ENCODE peak calls at places on chromosomes 12 and 14, in five cellular contexts. Q is A549, V is GM12878, L is K562, K is HepG2. Z is an unnamed sample.

GRCh38 chr14:99277534-99277933 is 5.5 kb upstream of the BCL11B start:
- DNase-seq in Q (no peak), V (no peak), K (no peak), L (no peak), Z (no peak)

GRCh38 chr12:64675795-64676194 is 65.5 kb downstream of the RASSF3 start:
- DNase-seq in K (no peak), L (no peak), V (no peak), Q (peak), Z (no peak)

GRCh38 chr12:84922721-84923120 is 10.1 kb upstream of the SLC6A15 start:
- DNase-seq in K (no peak), V (no peak), L (no peak), Q (no peak), Z (no peak)

GRCh38 chr12:132754555-132754954 is 7.1 kb downstream of the ANKLE2 start:
- DNase-seq in Q (no peak), V (no peak), L (peak), K (no peak), Z (no peak)

GRCh38 chr12:728781-729180 is 23.6 kb upstream of the WNK1 start:
- DNase-seq in L (no peak), V (no peak), Q (no peak), K (no peak), Z (no peak)

GRCh38 chr14:64438181-64438839 is 27.0 kb upstream of the AKAP5 start:
- DNase-seq in V (no peak), L (no peak), K (no peak), Q (peak), Z (no peak)

GRCh38 chr12:91663331-91663998 is 480.8 kb upstream of the DCN start:
- DNase-seq in K (no peak), V (no peak), Q (no peak), L (no peak), Z (no peak)

GRCh38 chr14:80930836-80931389 is 10.6 kb downstream of the CEP128 start:
- DNase-seq in L (no peak), Q (no peak), K (no peak), V (peak), Z (no peak)

GRCh38 chr14:47227051-47227600 is 448.3 kb downstream of the MDGA2 start:
- DNase-seq in K (no peak), V (no peak), L (no peak), Q (no peak), Z (no peak)

GRCh38 chr12:102740157-102741032 is 176.6 kb downstream of the PAH start:
- DNase-seq in Q (peak), V (no peak), L (no peak), K (peak), Z (no peak)

GRCh38 chr12:64627781-64628180 is 17.5 kb downstream of the RASSF3 start:
- DNase-seq in L (no peak), Q (no peak), V (no peak), K (no peak), Z (no peak)

GRCh38 chr12:131939007-131939406 is 9.9 kb downstream of the PUS1 start:
- DNase-seq in V (no peak), Q (no peak), K (no peak), L (no peak), Z (no peak)

GRCh38 chr12:98399532-98399931 is 115.9 kb upstream of the TMPO start:
- DNase-seq in L (peak), V (no peak), K (peak), Q (peak), Z (peak)

GRCh38 chr12:21881950-21882349 is 59.3 kb downstream of the ABCC9 start:
- DNase-seq in Q (no peak), V (no peak), L (no peak), K (no peak), Z (no peak)

GRCh38 chr14:52351561-52352491 is 37.7 kb downstream of the PTGER2 start:
- DNase-seq in V (peak), Q (no peak), K (no peak), L (no peak), Z (no peak)

GRCh38 chr12:12784911-12785814 is at the start of gene APOLD1:
- DNase-seq in Q (no peak), V (no peak), K (no peak), L (no peak), Z (peak)

GRCh38 chr12:48998497-48999353 is 450 bp downstream of the DDN start:
- DNase-seq in V (no peak), K (no peak), L (peak), Q (no peak), Z (peak)

GRCh38 chr12:153080-153746 is 60.7 kb downstream of the SLC6A12 start:
- DNase-seq in V (no peak), K (peak), L (peak), Q (peak), Z (peak)

GRCh38 chr12:51994959-51995358 is 11.8 kb upstream of the TAMALIN start:
- DNase-seq in V (no peak), Q (no peak), L (no peak), K (no peak), Z (no peak)

GRCh38 chr12:64801381-64801780 is 23.1 kb upstream of the TBC1D30 start:
- DNase-seq in K (no peak), V (no peak), L (peak), Q (peak), Z (no peak)

GRCh38 chr12:92295523-92295922 is 149.9 kb upstream of the BTG1 start:
- DNase-seq in Q (no peak), L (no peak), V (no peak), K (no peak), Z (no peak)

GRCh38 chr14:55807536-55807935 is 227.5 kb downstream of the KTN1 start:
- DNase-seq in V (no peak), L (no peak), K (no peak), Q (no peak), Z (no peak)

GRCh38 chr12:93729934-93730333 is 52.8 kb downstream of the CRADD start:
- DNase-seq in Q (no peak), V (no peak), K (no peak), L (no peak), Z (no peak)

GRCh38 chr12:13097526-13097925 is 5.9 kb downstream of the GSG1 start:
- DNase-seq in L (no peak), Q (no peak), V (no peak), K (no peak), Z (no peak)

GRCh38 chr12:28955491-28955890 is 193.6 kb upstream of the FAR2 start:
- DNase-seq in L (no peak), V (no peak), Q (no peak), K (no peak), Z (no peak)

GRCh38 chr14:46054526-46054925 is 597.1 kb downstream of the RPL10L start:
- DNase-seq in K (no peak), L (no peak), Q (no peak), V (no peak), Z (no peak)

GRCh38 chr14:74080820-74081460 is 3.3 kb downstream of the ALDH6A1 start:
- DNase-seq in L (no peak), V (no peak), K (peak), Q (no peak), Z (no peak)

GRCh38 chr12:119006749-119007148 is 25.4 kb downstream of the SRRM4 start:
- DNase-seq in K (no peak), V (no peak), Q (no peak), L (no peak), Z (no peak)

GRCh38 chr12:15336772-15337553 is 14.7 kb downstream of the PTPRO start:
- DNase-seq in L (no peak), K (no peak), Q (no peak), V (no peak), Z (no peak)

GRCh38 chr14:104138891-104139459 is 588 bp downstream of the KIF26A start:
- DNase-seq in V (no peak), L (no peak), Q (no peak), K (no peak), Z (no peak)

GRCh38 chr14:72723741-72724530 is 170.0 kb downstream of the DPF3 start:
- DNase-seq in V (no peak), K (no peak), L (no peak), Q (no peak), Z (no peak)

GRCh38 chr14:86714153-86714552 is 1184.2 kb downstream of the FLRT2 start:
- DNase-seq in L (no peak), V (no peak), Q (no peak), K (no peak), Z (no peak)

GRCh38 chr14:86712727-86713126 is 1182.8 kb downstream of the FLRT2 start:
- DNase-seq in L (no peak), Q (no peak), K (peak), V (no peak), Z (no peak)

GRCh38 chr14:86708846-86709339 is 1178.9 kb downstream of the FLRT2 start:
- DNase-seq in L (no peak), Q (no peak), V (no peak), K (peak), Z (no peak)

GRCh38 chr14:86714575-86714974 is 1184.6 kb downstream of the FLRT2 start:
- DNase-seq in L (no peak), V (no peak), K (no peak), Q (no peak), Z (no peak)

GRCh38 chr14:86712176-86712575 is 1182.2 kb downstream of the FLRT2 start:
- DNase-seq in V (no peak), L (no peak), Q (no peak), K (peak), Z (no peak)
- TF ChIP-seq USF2 in V (no peak), L (no peak), Q (no peak), K (no peak), Z (no peak)

DNA sequence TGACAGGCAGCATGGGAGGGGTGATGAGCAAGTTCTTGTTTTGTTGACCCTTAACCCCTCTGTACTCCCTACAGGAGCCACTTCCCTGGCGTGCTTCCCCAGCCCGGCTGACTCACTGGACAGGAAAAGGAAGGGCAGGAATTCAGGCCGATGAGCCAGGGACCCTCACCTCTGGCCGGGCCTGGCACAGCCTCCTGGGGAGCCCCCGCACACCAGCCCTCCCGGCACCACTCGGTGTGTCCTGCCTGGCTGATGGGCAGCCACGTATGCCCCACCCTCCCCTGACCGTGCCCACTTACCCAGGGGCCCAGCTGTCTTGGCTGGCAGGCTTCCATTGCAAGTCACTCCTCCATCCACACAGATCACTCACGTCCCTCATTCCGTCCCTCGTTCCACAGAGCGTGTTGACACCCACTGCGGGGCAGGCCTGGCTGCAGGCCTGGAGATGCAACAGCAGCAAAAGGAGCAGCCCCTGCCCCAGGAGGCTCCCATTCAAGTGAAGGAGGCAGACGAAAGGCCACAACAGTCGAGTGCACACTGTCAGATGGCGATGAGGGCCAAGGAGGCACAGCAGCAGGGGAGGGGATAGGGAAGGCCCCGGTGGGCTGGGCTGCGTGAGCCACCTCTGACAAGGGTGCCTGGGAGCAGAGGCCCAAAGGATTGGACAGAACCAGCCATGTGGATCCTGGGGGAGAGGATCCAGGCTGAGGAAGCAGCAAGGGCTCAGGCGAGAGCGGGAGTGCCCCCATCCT is 19.7 kb upstream of the CD9 start:
- DNase-seq in K (peak), V (no peak), L (no peak), Q (no peak), Z (no peak)
- TF ChIP-seq KDM1A in K (no peak), V (no peak), L (no peak), Q (no peak), Z (no peak)

GRCh38 chr14:23707415-23707814 is 71.3 kb downstream of the DHRS2 start:
- DNase-seq in Q (no peak), V (no peak), K (no peak), L (no peak), Z (no peak)

GRCh38 chr14:23703027-23703426 is 66.9 kb downstream of the DHRS2 start:
- DNase-seq in L (no peak), K (no peak), Q (no peak), V (no peak), Z (no peak)

GRCh38 chr14:23709923-23710322 is 73.8 kb downstream of the DHRS2 start:
- DNase-seq in L (no peak), V (no peak), K (no peak), Q (no peak), Z (no peak)

GRCh38 chr14:23708343-23708742 is 72.2 kb downstream of the DHRS2 start:
- DNase-seq in K (no peak), V (no peak), Q (no peak), L (no peak), Z (no peak)

GRCh38 chr14:23704890-23705289 is 68.7 kb downstream of the DHRS2 start:
- DNase-seq in V (no peak), Q (no peak), K (peak), L (no peak), Z (no peak)
- TF ChIP-seq USF2 in V (no peak), Q (no peak), K (no peak), L (no peak), Z (no peak)

GRCh38 chr12:57489157-57489641 is 1.3 kb downstream of the MARS1 start:
- DNase-seq in V (no peak), K (no peak), L (no peak), Q (no peak), Z (no peak)
- TF ChIP-seq KDM1A in V (no peak), K (no peak), L (no peak), Q (no peak), Z (no peak)

GRCh38 chr12:108634225-108634795 is 616 bp upstream of the SELPLG start:
- DNase-seq in K (no peak), V (no peak), L (peak), Q (no peak), Z (no peak)
- TF ChIP-seq USF2 in K (no peak), V (no peak), L (no peak), Q (no peak), Z (no peak)

GRCh38 chr14:36212987-36213386 is 36.5 kb upstream of the PTCSC3 start:
- DNase-seq in K (no peak), V (no peak), L (no peak), Q (no peak), Z (no peak)

GRCh38 chr14:36215217-36215598 is 38.7 kb upstream of the PTCSC3 start:
- DNase-seq in Q (no peak), K (no peak), L (no peak), V (no peak), Z (no peak)

GRCh38 chr14:36217732-36218131 is 41.2 kb upstream of the PTCSC3 start:
- DNase-seq in K (no peak), Q (no peak), L (no peak), V (no peak), Z (no peak)

GRCh38 chr14:36214476-36215216 is 38.1 kb upstream of the PTCSC3 start:
- DNase-seq in V (no peak), K (no peak), L (no peak), Q (no peak), Z (no peak)

DNA sequence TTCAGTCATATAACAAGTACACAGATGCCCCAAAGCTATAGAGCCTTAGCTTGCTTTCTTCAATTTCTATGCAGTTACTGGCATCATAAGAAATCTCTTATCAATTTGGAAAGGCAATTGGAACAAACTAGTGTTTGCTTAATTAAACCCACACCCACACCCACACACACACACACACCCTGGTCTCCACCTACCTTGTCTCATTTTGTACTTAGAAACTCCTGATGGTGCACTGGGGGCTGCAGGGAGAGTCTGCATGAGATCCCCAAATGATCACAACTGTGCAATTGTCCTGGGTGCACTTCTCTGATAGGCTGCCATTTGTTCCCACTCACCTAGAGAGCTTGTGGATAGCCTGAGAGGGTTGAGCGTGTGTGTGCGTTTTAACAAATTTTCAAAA is 40.5 kb upstream of the PTCSC3 start:
- DNase-seq in K (no peak), V (no peak), Q (no peak), L (no peak), Z (no peak)
- TF ChIP-seq KDM1A in K (no peak), V (no peak), Q (no peak), L (no peak), Z (no peak)